ENCODE peak calls at places on chromosomes 7 and 10, in eight cellular contexts. X, L, Q, S, N, T, K and Y are unnamed samples.

GRCh38 chr10:1289591-1289990 is 233.4 kb downstream of the WDR37 start:
- DNase-seq in L (no peak), T (peak; percentile 23), X (no peak), K (no peak), Q (no peak), N (no peak), S (no peak), Y (no peak)

GRCh38 chr7:121605297-121605640 is 209.2 kb upstream of the FAM3C start:
- DNase-seq in T (no peak), K (no peak), Q (no peak), X (no peak), L (no peak), S (no peak), N (no peak), Y (peak; percentile 9)

GRCh38 chr10:124916098-124916584 is 25.8 kb upstream of the ZRANB1 start:
- DNase-seq in X (peak; percentile 22), K (peak; percentile 28), S (no peak), L (peak; percentile 14), T (no peak), N (no peak), Q (no peak), Y (no peak)

GRCh38 chr7:104984591-104985258 is 29.3 kb upstream of the KMT2E start:
- DNase-seq in Q (no peak), T (no peak), X (no peak), N (no peak), K (no peak), S (no peak), L (no peak), Y (no peak)

GRCh38 chr10:46525177-46525823 is 31.2 kb downstream of the GPRIN2 start:
- DNase-seq in K (peak; percentile 94), N (peak; percentile 2), T (peak; percentile 11), L (no peak), X (no peak), S (peak; percentile 45), Q (no peak), Y (no peak)

GRCh38 chr7:67788689-67789088 is 792.1 kb downstream of the TYW1 start:
- DNase-seq in K (no peak), X (no peak), Q (no peak), N (no peak), L (no peak), T (peak; percentile 49), S (no peak), Y (no peak)

GRCh38 chr10:44569193-44570091 is 184.5 kb upstream of the CXCL12 start:
- DNase-seq in T (peak; percentile 86), X (no peak), L (no peak), N (no peak), K (no peak), S (peak; percentile 78), Q (no peak), Y (no peak)

GRCh38 chr10:117596666-117597065 is 54.1 kb downstream of the EMX2 start:
- DNase-seq in T (no peak), Q (no peak), S (no peak), L (no peak), K (no peak), N (no peak), X (no peak), Y (no peak)

GRCh38 chr7:123627859-123628258 is 26.2 kb downstream of the ASB15 start:
- DNase-seq in L (no peak), S (no peak), Q (no peak), K (no peak), X (no peak), T (no peak), N (no peak), Y (no peak)

GRCh38 chr10:13347235-13348156 is 597 bp downstream of the SEPHS1 start:
- DNase-seq in X (peak; percentile 87), T (peak; percentile 94), N (peak; percentile 92), Q (peak; percentile 79), K (peak; percentile 69), L (peak; percentile 81), S (peak; percentile 89), Y (peak; percentile 46)

GRCh38 chr7:108431099-108431498 is 25.1 kb downstream of the NRCAM start:
- DNase-seq in L (no peak), K (no peak), X (no peak), Q (no peak), T (no peak), N (no peak), S (no peak), Y (no peak)

GRCh38 chr7:157480651-157481050 is 143.8 kb downstream of the DNAJB6 start:
- DNase-seq in S (no peak), X (no peak), K (no peak), T (no peak), Q (no peak), L (no peak), N (no peak), Y (no peak)

GRCh38 chr7:107690611-107691010 is 30.0 kb downstream of the SLC26A4 start:
- DNase-seq in K (no peak), Q (no peak), T (no peak), L (peak; percentile 28), S (no peak), N (no peak), X (no peak), Y (no peak)

GRCh38 chr7:113087278-113087998 is 811 bp upstream of the GPR85 start:
- DNase-seq in S (no peak), K (no peak), L (peak; percentile 75), N (no peak), Q (no peak), T (no peak), X (no peak), Y (peak; percentile 1)

GRCh38 chr10:87818505-87819273 is 663 bp upstream of the ATAD1 start:
- DNase-seq in N (no peak), S (peak; percentile 51), L (peak; percentile 71), K (peak; percentile 30), X (peak; percentile 91), T (peak; percentile 46), Q (peak; percentile 71), Y (no peak)

GRCh38 chr10:7248148-7248547 is 162.7 kb downstream of the SFMBT2 start:
- DNase-seq in Q (no peak), K (no peak), S (no peak), L (no peak), N (no peak), X (no peak), T (no peak), Y (no peak)

DNA sequence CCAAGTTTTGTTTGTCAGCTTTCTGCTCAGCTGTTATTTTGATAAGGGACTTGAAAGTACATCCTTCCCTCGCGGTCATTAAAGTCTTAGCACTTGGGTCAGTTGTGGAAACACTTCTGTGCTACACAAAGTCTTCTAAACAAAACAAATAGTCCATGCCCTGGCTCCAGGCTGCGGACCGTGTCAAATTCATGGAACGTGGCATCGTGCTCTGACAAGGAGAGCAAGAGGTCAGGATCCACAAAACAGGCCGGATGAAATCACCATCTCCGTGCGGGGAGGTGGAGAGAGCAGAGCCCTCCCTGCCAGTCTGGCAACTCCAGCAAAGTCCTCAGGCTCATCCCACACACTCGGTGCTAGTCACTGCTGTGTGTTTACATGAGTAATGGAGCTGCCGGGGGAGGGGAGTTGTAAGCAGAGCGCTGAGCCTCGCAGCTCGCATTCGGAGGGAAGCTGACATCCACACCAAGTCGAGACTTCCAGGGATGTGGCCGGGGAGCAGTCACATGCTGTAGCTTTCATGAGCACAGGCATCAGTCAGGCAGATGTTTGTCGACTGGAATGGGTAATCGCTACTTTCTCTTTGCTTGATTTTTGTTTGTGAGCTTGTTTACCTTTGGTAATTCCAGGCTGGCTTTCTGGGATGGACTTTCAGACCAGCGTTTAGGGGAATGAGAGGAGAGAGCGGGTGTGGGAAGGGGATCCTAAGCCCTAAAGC is 147.6 kb downstream of the ARID5B start:
- DNase-seq in K (peak; percentile 59), Q (no peak), L (peak; percentile 85), X (peak; percentile 51), N (peak; percentile 89), S (peak; percentile 91), T (peak; percentile 87), Y (peak; percentile 94)
- H3K4me3 ChIP-seq in K (peak overlapping the region; percentile 37), Q (peak overlapping the region; percentile 47), L (peak overlapping the region; percentile 37), X (peak overlapping the region; percentile 61), N (peak overlapping the region; percentile 83), S (peak overlapping the region; percentile 99), T (peak overlapping the region; percentile 93), Y (peak overlapping the region; percentile 81)

GRCh38 chr7:69800495-69800894 is 202.2 kb downstream of the AUTS2 start:
- DNase-seq in N (no peak), T (no peak), S (no peak), X (no peak), Q (no peak), K (peak; percentile 30), L (peak; percentile 35), Y (no peak)

GRCh38 chr7:69799048-69799697 is 200.9 kb downstream of the AUTS2 start:
- DNase-seq in N (no peak), S (no peak), X (peak; percentile 45), L (no peak), Q (no peak), K (no peak), T (no peak), Y (no peak)

GRCh38 chr7:69801729-69802688 is 203.7 kb downstream of the AUTS2 start:
- DNase-seq in S (no peak), N (no peak), T (no peak), K (no peak), L (peak; percentile 29), X (no peak), Q (no peak), Y (no peak)

GRCh38 chr7:69796421-69796820 is 198.1 kb downstream of the AUTS2 start:
- DNase-seq in T (no peak), Q (no peak), X (no peak), L (no peak), K (no peak), N (no peak), S (no peak), Y (no peak)

GRCh38 chr7:69799990-69800389 is 201.7 kb downstream of the AUTS2 start:
- DNase-seq in N (no peak), L (no peak), Q (no peak), X (no peak), T (no peak), K (no peak), S (no peak), Y (no peak)
- H3K4me1 ChIP-seq in N (peaks cover 12% of the 10 kb centered on the region), L (no peaks in the 10 kb centered on the region), Q (no peaks in the 10 kb centered on the region), X (peaks cover 85% of the 10 kb centered on the region), T (peaks cover 7% of the 10 kb centered on the region), K (peaks cover 22% of the 10 kb centered on the region), S (no peaks in the 10 kb centered on the region), Y (no peaks in the 10 kb centered on the region)

DNA sequence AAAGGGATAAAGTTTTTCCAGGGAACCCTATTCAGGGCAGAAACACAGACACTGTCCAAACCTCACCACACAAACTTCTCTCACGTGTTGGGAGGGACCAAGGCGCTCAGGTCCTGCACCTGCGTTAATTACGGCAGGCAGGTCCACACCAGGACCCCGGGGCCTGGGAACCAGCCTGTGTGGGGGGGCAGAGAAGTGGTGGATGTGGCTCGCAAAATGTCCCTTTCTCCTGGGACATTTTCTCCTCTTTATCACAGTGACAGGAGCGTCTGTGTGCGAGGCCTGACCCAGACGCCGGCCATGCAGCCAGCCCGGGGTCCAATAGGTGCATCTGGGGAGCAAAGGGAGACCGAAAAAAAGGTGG is 73.4 kb upstream of the ZNF722 start:
- DNase-seq in Q (no peak), T (peak; percentile 57), L (no peak), N (no peak), S (no peak), K (no peak), X (no peak), Y (no peak)
- H3K4me3 ChIP-seq in Q (peak overlapping the region; percentile 67), T (peak overlapping the region; percentile 56), L (no peak overlapping the region), N (peak overlapping the region; percentile 80), S (peak overlapping the region; percentile 65), K (no peak overlapping the region), X (no peak overlapping the region), Y (no peak overlapping the region)

DNA sequence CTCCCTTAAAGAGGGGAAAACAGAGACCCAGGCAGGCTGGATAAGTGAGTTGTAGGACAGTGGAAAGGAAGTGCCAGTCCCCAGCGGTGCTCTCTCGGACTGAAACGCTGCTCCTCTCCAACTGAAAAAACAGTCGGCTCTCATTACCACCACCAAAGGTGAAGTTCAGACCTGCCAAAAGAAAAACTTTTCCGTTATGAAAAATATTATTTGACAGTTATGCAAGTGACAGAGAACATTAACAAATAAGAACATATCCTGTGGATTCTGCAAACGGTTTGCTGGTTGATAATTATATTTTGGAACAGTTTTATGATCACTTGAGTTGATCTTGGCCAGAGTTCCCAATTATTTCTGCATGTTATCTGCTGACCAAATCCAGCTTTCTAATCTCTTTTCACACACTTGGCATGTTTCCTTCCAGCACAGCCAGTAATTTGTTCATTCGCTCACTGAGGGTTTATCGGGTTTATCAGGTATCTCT is 82.6 kb downstream of the PTPRE start:
- DNase-seq in N (no peak), Q (no peak), T (no peak), S (no peak), K (no peak), X (no peak), L (no peak), Y (no peak)
- H3K4me1 ChIP-seq in N (peaks cover 7% of the 10 kb centered on the region), Q (peaks cover 9% of the 10 kb centered on the region), T (peaks cover 8% of the 10 kb centered on the region), S (peaks cover 3% of the 10 kb centered on the region), K (peaks cover 16% of the 10 kb centered on the region), X (no peaks in the 10 kb centered on the region), L (no peaks in the 10 kb centered on the region), Y (no peaks in the 10 kb centered on the region)